ENCODE peak calls at places on chromosomes 2 and 18, in five cellular contexts. Z is HFFc6; I is CD4-positive, alpha-beta T cell; V is AG08396; Y is NCI-H82. F is an unnamed sample.

GRCh38 chr2:205688417-205689200 is 6.3 kb downstream of the NRP2 start:
- DNase-seq in Z (no peak), I (no peak), V (no peak), Y (no peak), F (no peak)

GRCh38 chr2:22999951-23000350 is 385.0 kb upstream of the KLHL29 start:
- DNase-seq in Z (no peak), I (no peak), V (no peak), Y (no peak), F (no peak)

GRCh38 chr2:20539133-20539719 is 92.4 kb downstream of the RHOB start:
- DNase-seq in Z (no peak), I (no peak), V (no peak), Y (no peak), F (no peak)

GRCh38 chr2:197920088-197920487 is 115.7 kb downstream of the PLCL1 start:
- DNase-seq in Z (no peak), I (no peak), V (no peak), Y (no peak), F (no peak)

GRCh38 chr2:106336740-106337139 is 131.5 kb downstream of the RGPD3 start:
- DNase-seq in Z (no peak), I (no peak), V (no peak), Y (no peak), F (no peak)

GRCh38 chr2:127219716-127220090 is 396 bp downstream of the CYP27C1 start:
- DNase-seq in Z (no peak), I (no peak), V (peak), Y (peak), F (no peak)

GRCh38 chr2:64582774-64583340 is 58.7 kb downstream of the AFTPH start:
- DNase-seq in Z (no peak), I (no peak), V (no peak), Y (no peak), F (no peak)

GRCh38 chr2:119638891-119639539 is 40.0 kb upstream of the TMEM177 start:
- DNase-seq in Z (no peak), I (no peak), V (no peak), Y (peak), F (no peak)

GRCh38 chr18:76801567-76802505 is 20.5 kb upstream of the ZNF236 start:
- DNase-seq in Z (no peak), I (no peak), V (peak), Y (peak), F (no peak)

GRCh38 chr2:173010233-173010632 is 65.4 kb upstream of the MAP3K20 start:
- DNase-seq in Z (no peak), I (no peak), V (no peak), Y (peak), F (no peak)

GRCh38 chr2:53750369-53750768 is 17.2 kb upstream of the CHAC2 start:
- DNase-seq in Z (no peak), I (no peak), V (no peak), Y (no peak), F (no peak)

GRCh38 chr2:231565915-231566594 is 26.6 kb upstream of the TEX44 start:
- DNase-seq in Z (no peak), I (no peak), V (no peak), Y (peak), F (no peak)

GRCh38 chr2:126856403-126856802 is 42.3 kb upstream of the TEX51 start:
- DNase-seq in Z (no peak), I (no peak), V (no peak), Y (no peak), F (no peak)

GRCh38 chr2:68739261-68740183 is 4.9 kb downstream of the ARHGAP25 start:
- DNase-seq in Z (no peak), I (no peak), V (no peak), Y (no peak), F (no peak)

GRCh38 chr2:52862801-52863200 is 904.8 kb upstream of the CHAC2 start:
- DNase-seq in Z (peak), I (no peak), V (no peak), Y (no peak), F (no peak)

F was measured in GM04503.